ENCODE peak calls at places on chromosome 2, in eight cellular contexts. One of them, this sample, is unnamed.
A peak's percentile ranks its signal among the peaks of the same experiment; 100 is the strongest.

GRCh38 chr2:51581636-51582267 is 549.8 kb upstream of the NRXN1 start:
- DNase-seq in cardiac muscle cell: no peak
- DNase-seq in GM23338: peak; percentile 43
- DNase-seq in ascending aorta: no peak
- DNase-seq in MM.1S: no peak
- DNase-seq in K562: no peak
- DNase-seq in tibial artery: no peak
- DNase-seq in thoracic aorta: no peak
- DNase-seq in this sample: no peak

GRCh38 chr2:203612246-203612645 is 77.1 kb upstream of the RAPH1 start:
- DNase-seq in K562: no peak
- DNase-seq in cardiac muscle cell: no peak
- DNase-seq in tibial artery: no peak
- DNase-seq in MM.1S: no peak
- DNase-seq in GM23338: no peak
- DNase-seq in thoracic aorta: no peak
- DNase-seq in ascending aorta: no peak
- DNase-seq in this sample: no peak

GRCh38 chr2:218962859-218963492 is 3.5 kb downstream of the CDK5R2 start:
- DNase-seq in tibial artery: peak; percentile 47
- DNase-seq in cardiac muscle cell: peak; percentile 99
- DNase-seq in ascending aorta: no peak
- DNase-seq in MM.1S: peak; percentile 52
- DNase-seq in K562: peak; percentile 71
- DNase-seq in thoracic aorta: no peak
- DNase-seq in GM23338: peak; percentile 98
- DNase-seq in this sample: peak; percentile 42

GRCh38 chr2:63058149-63058741 is 7.6 kb downstream of the OTX1 start:
- DNase-seq in MM.1S: no peak
- DNase-seq in ascending aorta: no peak
- DNase-seq in cardiac muscle cell: no peak
- DNase-seq in GM23338: peak; percentile 84
- DNase-seq in thoracic aorta: no peak
- DNase-seq in tibial artery: no peak
- DNase-seq in K562: no peak
- DNase-seq in this sample: peak; percentile 31

GRCh38 chr2:172672999-172673726 is 62.5 kb upstream of the RAPGEF4 start:
- DNase-seq in cardiac muscle cell: no peak
- DNase-seq in ascending aorta: no peak
- DNase-seq in K562: no peak
- DNase-seq in MM.1S: no peak
- DNase-seq in thoracic aorta: no peak
- DNase-seq in tibial artery: no peak
- DNase-seq in GM23338: no peak
- DNase-seq in this sample: no peak

GRCh38 chr2:197097578-197098366 is 171.3 kb upstream of the PGAP1 start:
- DNase-seq in ascending aorta: no peak
- DNase-seq in cardiac muscle cell: peak; percentile 94
- DNase-seq in tibial artery: no peak
- DNase-seq in K562: no peak
- DNase-seq in thoracic aorta: no peak
- DNase-seq in GM23338: no peak
- DNase-seq in MM.1S: no peak
- DNase-seq in this sample: no peak

GRCh38 chr2:200618590-200619021 is 32.8 kb downstream of the AOX1 start:
- DNase-seq in GM23338: no peak
- DNase-seq in K562: peak; percentile 23
- DNase-seq in ascending aorta: no peak
- DNase-seq in thoracic aorta: no peak
- DNase-seq in cardiac muscle cell: peak; percentile 87
- DNase-seq in tibial artery: no peak
- DNase-seq in MM.1S: no peak
- DNase-seq in this sample: no peak

GRCh38 chr2:11080253-11081115 is 74.8 kb upstream of the SLC66A3 start:
- DNase-seq in cardiac muscle cell: no peak
- DNase-seq in ascending aorta: no peak
- DNase-seq in thoracic aorta: no peak
- DNase-seq in GM23338: peak; percentile 36
- DNase-seq in K562: no peak
- DNase-seq in tibial artery: no peak
- DNase-seq in MM.1S: no peak
- DNase-seq in this sample: no peak

GRCh38 chr2:189783451-189783926 is 650 bp downstream of the ORMDL1 start:
- DNase-seq in MM.1S: peak; percentile 28
- DNase-seq in ascending aorta: no peak
- DNase-seq in K562: peak; percentile 9
- DNase-seq in tibial artery: no peak
- DNase-seq in thoracic aorta: no peak
- DNase-seq in cardiac muscle cell: peak; percentile 49
- DNase-seq in GM23338: no peak
- DNase-seq in this sample: no peak

GRCh38 chr2:212451786-212452200 is 86.8 kb downstream of the ERBB4 start:
- DNase-seq in K562: no peak
- DNase-seq in ascending aorta: no peak
- DNase-seq in tibial artery: no peak
- DNase-seq in GM23338: peak; percentile 15
- DNase-seq in cardiac muscle cell: peak; percentile 2
- DNase-seq in MM.1S: no peak
- DNase-seq in thoracic aorta: no peak
- DNase-seq in this sample: no peak

GRCh38 chr2:241606186-241606585 is 30.8 kb downstream of the THAP4 start:
- DNase-seq in thoracic aorta: no peak
- DNase-seq in cardiac muscle cell: no peak
- DNase-seq in MM.1S: no peak
- DNase-seq in GM23338: no peak
- DNase-seq in tibial artery: no peak
- DNase-seq in K562: no peak
- DNase-seq in ascending aorta: no peak
- DNase-seq in this sample: no peak

GRCh38 chr2:46119453-46119852 is 177.8 kb upstream of the EPAS1 start:
- DNase-seq in ascending aorta: no peak
- DNase-seq in thoracic aorta: no peak
- DNase-seq in tibial artery: no peak
- DNase-seq in MM.1S: no peak
- DNase-seq in K562: no peak
- DNase-seq in cardiac muscle cell: peak; percentile 91
- DNase-seq in GM23338: no peak
- DNase-seq in this sample: no peak

GRCh38 chr2:44275915-44276279 is 617 bp downstream of the SLC3A1 start:
- DNase-seq in tibial artery: no peak
- DNase-seq in MM.1S: no peak
- DNase-seq in K562: no peak
- DNase-seq in ascending aorta: no peak
- DNase-seq in cardiac muscle cell: peak; percentile 13
- DNase-seq in thoracic aorta: no peak
- DNase-seq in GM23338: no peak
- DNase-seq in this sample: no peak

GRCh38 chr2:168210216-168210897 is 37.0 kb downstream of the STK39 start:
- DNase-seq in cardiac muscle cell: no peak
- DNase-seq in GM23338: no peak
- DNase-seq in K562: no peak
- DNase-seq in tibial artery: no peak
- DNase-seq in ascending aorta: no peak
- DNase-seq in MM.1S: no peak
- DNase-seq in thoracic aorta: no peak
- DNase-seq in this sample: no peak

GRCh38 chr2:168212866-168213265 is 34.5 kb downstream of the STK39 start:
- DNase-seq in cardiac muscle cell: no peak
- DNase-seq in K562: no peak
- DNase-seq in thoracic aorta: no peak
- DNase-seq in GM23338: no peak
- DNase-seq in ascending aorta: no peak
- DNase-seq in tibial artery: no peak
- DNase-seq in MM.1S: no peak
- DNase-seq in this sample: no peak

GRCh38 chr2:168212167-168212566 is 35.2 kb downstream of the STK39 start:
- DNase-seq in MM.1S: no peak
- DNase-seq in K562: no peak
- DNase-seq in ascending aorta: no peak
- DNase-seq in cardiac muscle cell: no peak
- DNase-seq in tibial artery: no peak
- DNase-seq in GM23338: peak; percentile 24
- DNase-seq in thoracic aorta: no peak
- DNase-seq in this sample: no peak

GRCh38 chr2:168211664-168212163 is 35.7 kb downstream of the STK39 start:
- DNase-seq in MM.1S: no peak
- DNase-seq in K562: no peak
- DNase-seq in tibial artery: no peak
- DNase-seq in GM23338: no peak
- DNase-seq in ascending aorta: no peak
- DNase-seq in cardiac muscle cell: no peak
- DNase-seq in thoracic aorta: no peak
- DNase-seq in this sample: no peak

GRCh38 chr2:168210898-168211570 is 36.4 kb downstream of the STK39 start:
- DNase-seq in tibial artery: no peak
- DNase-seq in K562: no peak
- DNase-seq in thoracic aorta: no peak
- DNase-seq in ascending aorta: no peak
- DNase-seq in GM23338: no peak
- DNase-seq in cardiac muscle cell: peak; percentile 81
- DNase-seq in MM.1S: no peak
- DNase-seq in this sample: no peak
- H3K4me3 ChIP-seq in tibial artery: peak overlapping the region; percentile 25
- H3K4me3 ChIP-seq in K562: no peak overlapping the region
- H3K4me3 ChIP-seq in thoracic aorta: peak overlapping the region; percentile 56
- H3K4me3 ChIP-seq in ascending aorta: no peak overlapping the region
- H3K4me3 ChIP-seq in GM23338: no peak overlapping the region
- H3K4me3 ChIP-seq in cardiac muscle cell: no peak overlapping the region
- H3K4me3 ChIP-seq in MM.1S: no peak overlapping the region
- H3K4me3 ChIP-seq in this sample: no peak overlapping the region

GRCh38 chr2:158967114-158967730 is 1.2 kb upstream of the TANC1 start:
- DNase-seq in ascending aorta: no peak
- DNase-seq in tibial artery: no peak
- DNase-seq in K562: no peak
- DNase-seq in thoracic aorta: no peak
- DNase-seq in MM.1S: no peak
- DNase-seq in GM23338: no peak
- DNase-seq in cardiac muscle cell: no peak
- DNase-seq in this sample: no peak
- TF ChIP-seq CTCF in ascending aorta: peak; percentile 4
- TF ChIP-seq CTCF in tibial artery: no peak
- TF ChIP-seq CTCF in K562: no peak
- TF ChIP-seq CTCF in thoracic aorta: no peak
- TF ChIP-seq CTCF in MM.1S: no peak
- TF ChIP-seq CTCF in GM23338: no peak
- TF ChIP-seq CTCF in cardiac muscle cell: no peak
- TF ChIP-seq CTCF in this sample: no peak

GRCh38 chr2:174336403-174337336 is 1.9 kb downstream of the SP9 start:
- DNase-seq in ascending aorta: no peak
- DNase-seq in K562: peak; percentile 79
- DNase-seq in GM23338: peak; percentile 75
- DNase-seq in thoracic aorta: no peak
- DNase-seq in cardiac muscle cell: no peak
- DNase-seq in MM.1S: peak; percentile 90
- DNase-seq in tibial artery: no peak
- DNase-seq in this sample: peak; percentile 74

GRCh38 chr2:174335605-174336402 is 1.1 kb downstream of the SP9 start:
- DNase-seq in cardiac muscle cell: no peak
- DNase-seq in ascending aorta: no peak
- DNase-seq in tibial artery: no peak
- DNase-seq in MM.1S: no peak
- DNase-seq in thoracic aorta: no peak
- DNase-seq in K562: peak; percentile 52
- DNase-seq in GM23338: peak; percentile 84
- DNase-seq in this sample: peak; percentile 52

GRCh38 chr2:174334278-174334715 is 457 bp upstream of the SP9 start:
- DNase-seq in ascending aorta: no peak
- DNase-seq in tibial artery: no peak
- DNase-seq in thoracic aorta: no peak
- DNase-seq in GM23338: peak; percentile 69
- DNase-seq in K562: no peak
- DNase-seq in cardiac muscle cell: no peak
- DNase-seq in MM.1S: no peak
- DNase-seq in this sample: peak; percentile 14

GRCh38 chr2:174333502-174334277 is 1.1 kb upstream of the SP9 start:
- DNase-seq in K562: no peak
- DNase-seq in tibial artery: no peak
- DNase-seq in cardiac muscle cell: no peak
- DNase-seq in ascending aorta: no peak
- DNase-seq in thoracic aorta: no peak
- DNase-seq in GM23338: peak; percentile 46
- DNase-seq in MM.1S: no peak
- DNase-seq in this sample: peak; percentile 31

DNA sequence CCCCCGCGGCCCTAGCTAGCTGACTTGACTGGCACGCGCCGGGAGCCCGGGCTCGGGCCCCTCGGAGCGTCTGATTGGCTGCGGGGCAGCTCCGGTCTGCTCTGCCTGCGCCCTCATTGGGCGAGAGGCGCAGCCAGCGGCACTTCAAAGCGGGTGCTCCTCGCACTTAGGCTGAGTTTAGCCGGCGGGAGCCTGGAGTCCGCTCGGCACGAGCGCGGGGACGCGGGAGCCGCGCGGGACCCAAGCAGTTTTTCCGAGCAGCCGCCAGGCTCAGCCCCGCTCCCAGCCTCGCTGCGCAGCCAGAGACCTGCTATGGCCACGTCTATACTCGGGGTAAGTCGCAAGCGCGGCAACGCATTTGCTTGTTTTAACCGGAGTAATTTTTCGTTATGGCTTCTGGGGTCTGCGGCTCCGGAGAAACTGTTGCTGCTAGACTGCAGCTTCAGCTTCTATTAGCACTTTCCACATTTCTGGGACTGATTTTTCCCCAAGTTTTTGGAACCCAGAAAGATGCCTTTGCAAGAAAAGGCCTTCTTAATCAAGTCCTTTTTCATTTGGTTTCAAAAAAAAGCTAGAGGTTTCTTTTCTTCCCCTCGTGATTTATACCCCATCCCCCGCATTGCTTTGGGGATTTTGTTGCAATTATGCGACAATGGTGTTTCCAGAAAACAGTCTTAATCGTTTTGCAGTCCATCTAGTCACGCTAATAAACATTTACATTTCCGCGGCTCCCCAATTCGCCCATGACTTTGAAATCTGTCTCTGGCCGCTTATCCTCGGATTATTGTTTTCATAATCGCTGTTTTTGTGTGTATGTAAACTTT is at the start of gene SP9:
- DNase-seq in cardiac muscle cell: peak; percentile 43
- DNase-seq in thoracic aorta: no peak
- DNase-seq in K562: peak; percentile 91
- DNase-seq in MM.1S: peak; percentile 36
- DNase-seq in ascending aorta: no peak
- DNase-seq in tibial artery: no peak
- DNase-seq in GM23338: peak; percentile 97
- DNase-seq in this sample: peak; percentile 48
- H3K27me3 ChIP-seq in cardiac muscle cell: peaks cover 100% of the 10 kb centered on the region
- H3K27me3 ChIP-seq in thoracic aorta: peaks cover 84% of the 10 kb centered on the region
- H3K27me3 ChIP-seq in K562: peaks cover 36% of the 10 kb centered on the region
- H3K27me3 ChIP-seq in MM.1S: peaks cover 83% of the 10 kb centered on the region
- H3K27me3 ChIP-seq in ascending aorta: peaks cover 73% of the 10 kb centered on the region
- H3K27me3 ChIP-seq in tibial artery: peaks cover 8% of the 10 kb centered on the region
- H3K27me3 ChIP-seq in GM23338: peaks cover 99% of the 10 kb centered on the region
- H3K27me3 ChIP-seq in this sample: peaks cover 2% of the 10 kb centered on the region

DNA sequence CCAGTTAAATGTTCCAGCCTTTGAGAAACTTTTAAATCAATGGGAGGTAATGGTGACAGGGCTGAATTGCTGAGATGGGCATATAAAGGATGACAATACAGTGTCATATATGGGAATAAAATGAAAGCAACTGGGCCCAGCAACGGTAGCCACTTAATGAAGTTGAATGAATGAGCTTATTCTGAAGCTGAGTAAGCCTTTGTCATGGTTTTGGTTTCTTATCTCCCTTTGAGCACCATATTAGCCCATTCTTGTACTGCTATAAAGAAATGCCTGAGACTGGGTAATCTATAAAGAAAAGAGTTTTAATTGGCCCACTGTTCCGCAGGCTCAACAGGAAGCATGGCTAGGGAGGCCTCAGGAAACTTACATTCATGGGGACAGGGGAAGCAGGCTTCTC is 3.5 kb upstream of the THUMPD2 start:
- DNase-seq in GM23338: no peak
- DNase-seq in cardiac muscle cell: no peak
- DNase-seq in thoracic aorta: no peak
- DNase-seq in ascending aorta: no peak
- DNase-seq in K562: no peak
- DNase-seq in MM.1S: no peak
- DNase-seq in tibial artery: no peak
- DNase-seq in this sample: no peak
- H3K4me3 ChIP-seq in GM23338: no peak overlapping the region
- H3K4me3 ChIP-seq in cardiac muscle cell: no peak overlapping the region
- H3K4me3 ChIP-seq in thoracic aorta: no peak overlapping the region
- H3K4me3 ChIP-seq in ascending aorta: no peak overlapping the region
- H3K4me3 ChIP-seq in K562: no peak overlapping the region
- H3K4me3 ChIP-seq in MM.1S: no peak overlapping the region
- H3K4me3 ChIP-seq in tibial artery: no peak overlapping the region
- H3K4me3 ChIP-seq in this sample: no peak overlapping the region